ENCODE peak calls at places on chromosomes 2 and 18, in nine cellular contexts. P is fibroblast of gingiva; L is GM23338; W is AG09309; Z is iris pigment epithelial cell; S is stimulated activated CD4-positive, alpha-beta T cell treated with anti-CD3 and anti-CD28 coated beads, Interleukin-4, amount 100 ng/mL, for 24 hours; C is A549; F is SHP77; G is fibroblast of lung. Q is an unnamed sample.

GRCh38 chr2:128520787-128521186 is 202.1 kb upstream of the HS6ST1 start:
- DNase-seq in P (no peak), L (no peak), W (no peak), Z (no peak), S (no peak), C (no peak), F (no peak), G (no peak), Q (no peak)

GRCh38 chr18:79857082-79857661 is 59.4 kb downstream of the KCNG2 start:
- DNase-seq in P (peak; percentile 37), L (no peak), W (peak; percentile 10), Z (peak; percentile 88), S (no peak), C (peak; percentile 49), F (no peak), G (peak; percentile 65), Q (no peak)

GRCh38 chr2:30366199-30366691 is 80.8 kb upstream of the LCLAT1 start:
- DNase-seq in P (no peak), L (no peak), W (no peak), Z (peak; percentile 21), S (peak; percentile 53), C (no peak), F (no peak), G (peak; percentile 64), Q (no peak)

GRCh38 chr2:8304821-8305766 is 376.8 kb upstream of the ID2 start:
- DNase-seq in P (no peak), L (no peak), W (no peak), Z (no peak), S (no peak), C (no peak), F (peak; percentile 11), G (no peak), Q (no peak)

GRCh38 chr18:80193701-80194100 is 53.6 kb downstream of the PARD6G start:
- DNase-seq in P (no peak), L (no peak), W (no peak), Z (no peak), S (no peak), C (no peak), F (no peak), G (no peak), Q (no peak)

GRCh38 chr2:221596192-221596591 is 24.1 kb upstream of the EPHA4 start:
- DNase-seq in P (peak; percentile 49), L (no peak), W (no peak), Z (peak; percentile 63), S (no peak), C (peak; percentile 10), F (no peak), G (peak; percentile 74), Q (peak; percentile 72)

GRCh38 chr2:175872716-175873115 is 129.4 kb downstream of the LNPK start:
- DNase-seq in P (no peak), L (no peak), W (peak; percentile 23), Z (peak; percentile 10), S (no peak), C (no peak), F (no peak), G (peak; percentile 82), Q (peak; percentile 71)

GRCh38 chr2:135732561-135732960 is 9.1 kb upstream of the UBXN4 start:
- DNase-seq in P (no peak), L (no peak), W (no peak), Z (no peak), S (no peak), C (no peak), F (no peak), G (no peak), Q (no peak)

GRCh38 chr2:85539361-85540130 is 578 bp downstream of the MAT2A start:
- DNase-seq in P (peak; percentile 74), L (peak; percentile 61), W (no peak), Z (peak; percentile 57), S (peak; percentile 83), C (peak; percentile 83), F (no peak), G (peak; percentile 61), Q (no peak)

GRCh38 chr18:49813071-49813320 is 337 bp downstream of the ACAA2 start:
- DNase-seq in P (peak; percentile 23), L (peak; percentile 60), W (no peak), Z (peak; percentile 38), S (no peak), C (peak; percentile 20), F (no peak), G (peak; percentile 42), Q (no peak)

GRCh38 chr2:17386771-17387170 is 131.5 kb downstream of the RAD51AP2 start:
- DNase-seq in P (no peak), L (no peak), W (no peak), Z (no peak), S (no peak), C (no peak), F (no peak), G (no peak), Q (no peak)

GRCh38 chr2:178109813-178110212 is 2.4 kb upstream of the RBM45 start:
- DNase-seq in P (peak; percentile 37), L (peak; percentile 74), W (peak; percentile 25), Z (peak; percentile 47), S (no peak), C (peak; percentile 51), F (peak; percentile 10), G (peak; percentile 41), Q (peak; percentile 11)

GRCh38 chr2:122643725-122644329 is 888.4 kb downstream of the TSN start:
- DNase-seq in P (peak; percentile 74), L (no peak), W (peak; percentile 8), Z (peak; percentile 80), S (no peak), C (peak; percentile 31), F (peak; percentile 90), G (peak; percentile 77), Q (peak; percentile 90)

GRCh38 chr2:43402452-43402937 is 176.1 kb upstream of the ZFP36L2 start:
- DNase-seq in P (no peak), L (no peak), W (no peak), Z (no peak), S (no peak), C (no peak), F (no peak), G (peak; percentile 27), Q (no peak)

GRCh38 chr2:101912545-101912944 is 79.2 kb upstream of the IL1R2 start:
- DNase-seq in P (no peak), L (no peak), W (no peak), Z (no peak), S (peak; percentile 29), C (no peak), F (no peak), G (no peak), Q (no peak)

GRCh38 chr2:105455488-105455991 is 56.7 kb upstream of the FHL2 start:
- DNase-seq in P (peak; percentile 99), L (no peak), W (peak; percentile 99), Z (peak; percentile 98), S (no peak), C (peak; percentile 92), F (peak; percentile 80), G (peak; percentile 98), Q (peak; percentile 97)

Q was measured in HS-5.